ENCODE peak calls at places on chromosomes 12 and 14, in seven cellular contexts. A, I, W, S, D, H and U are unnamed samples.

GRCh38 chr12:56601503-56601902 is 28.6 kb downstream of the BAZ2A start:
- DNase-seq in A (peak; percentile 52), I (no peak), W (no peak), S (no peak), D (no peak), H (peak; percentile 54), U (no peak)

GRCh38 chr12:122837306-122838265 is 2.3 kb downstream of the HIP1R start:
- DNase-seq in A (no peak), I (no peak), W (no peak), S (no peak), D (no peak), H (no peak), U (no peak)

GRCh38 chr12:72315858-72316257 is 43.7 kb downstream of the TRHDE start:
- DNase-seq in A (no peak), I (no peak), W (no peak), S (no peak), D (no peak), H (no peak), U (no peak)

GRCh38 chr12:85441740-85442139 is 161.7 kb downstream of the ALX1 start:
- DNase-seq in A (no peak), I (no peak), W (no peak), S (peak; percentile 10), D (no peak), H (no peak), U (no peak)

GRCh38 chr12:67677166-67677565 is 28.6 kb downstream of the DYRK2 start:
- DNase-seq in A (no peak), I (peak; percentile 25), W (no peak), S (no peak), D (no peak), H (no peak), U (no peak)

GRCh38 chr12:124916370-124917134 is 2.1 kb upstream of the UBC start:
- DNase-seq in A (no peak), I (peak; percentile 92), W (peak; percentile 77), S (peak; percentile 94), D (peak; percentile 95), H (no peak), U (no peak)

GRCh38 chr12:125330645-125331341 is 265.6 kb downstream of the AACS start:
- DNase-seq in A (no peak), I (peak; percentile 27), W (no peak), S (peak; percentile 16), D (no peak), H (peak; percentile 78), U (no peak)

GRCh38 chr14:96309128-96309906 is 53.3 kb downstream of the BDKRB1 start:
- DNase-seq in A (no peak), I (no peak), W (no peak), S (no peak), D (no peak), H (no peak), U (no peak)

GRCh38 chr12:109804820-109805761 is 28.1 kb downstream of the TRPV4 start:
- DNase-seq in A (peak; percentile 62), I (peak; percentile 35), W (no peak), S (peak; percentile 47), D (peak; percentile 37), H (peak; percentile 64), U (peak; percentile 56)

GRCh38 chr12:124720019-124720686 is 143.5 kb downstream of the SCARB1 start:
- DNase-seq in A (no peak), I (peak; percentile 77), W (no peak), S (peak; percentile 71), D (peak; percentile 36), H (peak; percentile 41), U (no peak)

GRCh38 chr12:32084017-32084688 is 22.5 kb upstream of the BICD1 start:
- DNase-seq in A (no peak), I (no peak), W (no peak), S (no peak), D (no peak), H (no peak), U (no peak)

GRCh38 chr12:32083489-32083888 is 23.2 kb upstream of the BICD1 start:
- DNase-seq in A (no peak), I (peak; percentile 44), W (peak; percentile 47), S (peak; percentile 72), D (peak; percentile 82), H (no peak), U (no peak)

GRCh38 chr12:32089156-32089950 is 17.3 kb upstream of the BICD1 start:
- DNase-seq in A (no peak), I (peak; percentile 67), W (no peak), S (no peak), D (peak; percentile 55), H (peak; percentile 93), U (no peak)

GRCh38 chr12:32084753-32085152 is 21.9 kb upstream of the BICD1 start:
- DNase-seq in A (no peak), I (no peak), W (no peak), S (no peak), D (no peak), H (no peak), U (no peak)

DNA sequence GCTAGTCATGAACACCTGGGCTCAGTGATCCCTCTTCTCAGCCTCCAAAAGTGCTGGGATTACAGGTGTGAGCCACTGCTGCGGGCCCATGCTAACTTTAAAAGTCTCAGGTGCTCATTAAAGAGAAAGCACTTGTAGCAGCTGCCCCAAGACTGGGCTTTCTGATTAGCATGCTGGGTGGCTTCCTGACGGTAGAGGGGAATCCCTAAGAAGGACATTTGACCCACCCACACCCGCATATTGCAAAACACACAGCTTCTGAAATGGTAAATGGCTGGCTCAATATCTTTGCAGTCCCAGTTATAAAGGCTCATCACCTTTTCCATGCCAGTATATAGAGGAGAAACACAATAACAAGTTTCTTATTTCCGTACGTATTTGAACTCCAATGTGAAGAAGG is 19.3 kb upstream of the BICD1 start:
- DNase-seq in A (no peak), I (no peak), W (no peak), S (no peak), D (no peak), H (no peak), U (no peak)
- TF ChIP-seq CTCF in A (no peak), I (no peak), W (no peak), S (no peak), D (no peak), H (no peak), U (no peak)

GRCh38 chr14:88189840-88190191 is 133.3 kb downstream of the KCNK10 start:
- DNase-seq in A (no peak), I (no peak), W (no peak), S (no peak), D (no peak), H (no peak), U (no peak)

GRCh38 chr14:88181072-88181471 is 142.0 kb downstream of the KCNK10 start:
- DNase-seq in A (no peak), I (no peak), W (no peak), S (no peak), D (no peak), H (no peak), U (no peak)

GRCh38 chr14:88184956-88185355 is 138.1 kb downstream of the KCNK10 start:
- DNase-seq in A (no peak), I (no peak), W (no peak), S (no peak), D (no peak), H (no peak), U (no peak)

GRCh38 chr14:88189040-88189839 is 133.8 kb downstream of the KCNK10 start:
- DNase-seq in A (peak; percentile 38), I (peak; percentile 77), W (peak; percentile 88), S (peak; percentile 91), D (peak; percentile 83), H (peak; percentile 87), U (peak; percentile 79)

DNA sequence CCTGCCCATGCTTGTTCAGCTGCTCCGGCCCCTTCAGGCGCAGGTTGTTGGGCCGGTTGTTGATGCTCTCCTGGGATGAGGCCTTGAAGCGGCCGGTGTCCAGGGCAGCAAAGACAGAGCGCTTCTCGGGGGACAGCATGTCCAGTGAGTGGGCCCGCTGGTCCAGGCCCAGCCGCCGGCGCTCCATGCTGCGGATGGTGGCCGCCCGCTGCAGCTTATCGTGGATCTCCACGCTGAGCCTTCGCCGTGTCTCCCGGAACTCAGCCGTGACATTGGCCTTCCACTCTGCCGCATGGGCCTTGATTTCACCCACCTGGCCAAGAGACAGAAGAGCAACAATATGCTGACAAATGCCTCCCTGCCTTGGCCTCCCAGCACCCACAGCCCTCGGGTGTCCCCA is 137.2 kb downstream of the KCNK10 start:
- DNase-seq in A (no peak), I (no peak), W (no peak), S (no peak), D (no peak), H (no peak), U (no peak)
- TF ChIP-seq CTCF in A (no peak), I (no peak), W (no peak), S (no peak), D (no peak), H (no peak), U (no peak)

GRCh38 chr14:21399311-21399870 is 15.6 kb upstream of the SUPT16H start:
- DNase-seq in A (no peak), I (no peak), W (no peak), S (no peak), D (no peak), H (no peak), U (no peak)

GRCh38 chr14:21398901-21399300 is 15.1 kb upstream of the SUPT16H start:
- DNase-seq in A (no peak), I (no peak), W (no peak), S (no peak), D (no peak), H (no peak), U (no peak)

GRCh38 chr14:21395450-21395849 is 11.6 kb upstream of the SUPT16H start:
- DNase-seq in A (no peak), I (no peak), W (no peak), S (no peak), D (no peak), H (no peak), U (no peak)
- TF ChIP-seq CTCF in A (no peak), I (peak; percentile 15), W (no peak), S (no peak), D (peak; percentile 52), H (peak; percentile 17), U (no peak)

DNA sequence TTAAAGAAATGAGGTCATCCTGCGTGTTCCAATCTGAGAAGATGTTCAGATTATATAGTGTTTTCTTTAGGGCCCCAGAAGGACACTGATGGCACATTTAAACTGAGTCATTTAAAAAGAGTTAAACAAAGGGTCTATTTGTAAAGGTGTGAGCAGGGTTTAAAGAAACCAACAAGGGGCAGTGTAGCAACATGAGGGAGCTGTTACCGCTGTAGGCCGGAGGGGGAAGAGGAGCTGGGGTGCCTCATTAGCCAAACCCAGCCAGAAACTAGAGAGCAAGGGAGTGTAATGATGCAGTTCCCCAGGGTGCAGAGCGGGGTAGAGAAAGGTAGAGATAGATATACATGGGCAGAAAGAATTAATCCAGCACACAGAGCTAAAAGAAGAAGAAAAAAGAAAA is 160.4 kb downstream of the TBX5 start:
- DNase-seq in A (no peak), I (no peak), W (no peak), S (no peak), D (no peak), H (no peak), U (no peak)
- TF ChIP-seq CTCF in A (no peak), I (no peak), W (peak; percentile 33), S (peak; percentile 15), D (peak; percentile 30), H (no peak), U (no peak)

GRCh38 chr14:99124482-99125104 is 147.4 kb downstream of the BCL11B start:
- DNase-seq in A (no peak), I (no peak), W (no peak), S (no peak), D (no peak), H (no peak), U (no peak)
- TF ChIP-seq CTCF in A (no peak), I (no peak), W (no peak), S (no peak), D (no peak), H (no peak), U (no peak)

GRCh38 chr12:27488479-27488878 is 35.5 kb upstream of the PPFIBP1 start:
- DNase-seq in A (no peak), I (peak; percentile 6), W (no peak), S (no peak), D (no peak), H (no peak), U (no peak)
- TF ChIP-seq CTCF in A (no peak), I (no peak), W (peak; percentile 20), S (no peak), D (no peak), H (no peak), U (no peak)